ENCODE peak calls at places on chromosomes 4 and X, in nine cellular contexts. K, R, E, P, X, B, N, S and V are unnamed samples.

GRCh38 chrX:34503119-34503518 is 154.0 kb downstream of the TMEM47 start:
- DNase-seq in K (no peak), R (no peak), E (no peak), P (no peak), X (no peak), B (no peak), N (no peak), S (no peak), V (no peak)

GRCh38 chr4:189001971-189002450 is 862.8 kb downstream of the TRIML1 start:
- DNase-seq in K (no peak), R (no peak), E (no peak), P (no peak), X (no peak), B (no peak), N (no peak), S (no peak), V (no peak)

GRCh38 chrX:92247076-92247475 is 467.9 kb downstream of the PCDH11X start:
- DNase-seq in K (no peak), R (no peak), E (no peak), P (no peak), X (no peak), B (no peak), N (no peak), S (no peak), V (no peak)

GRCh38 chr4:7656244-7656800 is 221.6 kb upstream of the PSAPL1 start:
- DNase-seq in K (no peak), R (no peak), E (no peak), P (no peak), X (no peak), B (peak; percentile 54), N (no peak), S (no peak), V (no peak)

GRCh38 chrX:55489315-55490009 is at the start of gene USP51:
- DNase-seq in K (no peak), R (peak; percentile 28), E (peak; percentile 42), P (peak; percentile 34), X (peak; percentile 72), B (peak; percentile 82), N (no peak), S (peak; percentile 82), V (peak; percentile 28)

GRCh38 chr4:26753642-26754041 is 107.0 kb upstream of the STIM2 start:
- DNase-seq in K (no peak), R (no peak), E (no peak), P (no peak), X (no peak), B (no peak), N (no peak), S (no peak), V (peak; percentile 64)

GRCh38 chrX:7514871-7515599 is 327.9 kb upstream of the VCX start:
- DNase-seq in K (no peak), R (no peak), E (no peak), P (no peak), X (no peak), B (no peak), N (no peak), S (no peak), V (no peak)

GRCh38 chrX:21590012-21590776 is 67.9 kb downstream of the KLHL34 start:
- DNase-seq in K (no peak), R (no peak), E (no peak), P (no peak), X (no peak), B (no peak), N (no peak), S (no peak), V (no peak)

GRCh38 chr4:186137193-186137792 is 32.8 kb downstream of the FAM149A start:
- DNase-seq in K (no peak), R (peak; percentile 18), E (no peak), P (no peak), X (no peak), B (no peak), N (peak; percentile 12), S (no peak), V (no peak)

GRCh38 chrX:123504630-123505270 is 228.1 kb downstream of the THOC2 start:
- DNase-seq in K (no peak), R (no peak), E (no peak), P (no peak), X (no peak), B (no peak), N (no peak), S (no peak), V (no peak)

GRCh38 chrX:139826065-139827044 is 106.5 kb downstream of the ATP11C start:
- DNase-seq in K (no peak), R (no peak), E (no peak), P (no peak), X (no peak), B (no peak), N (no peak), S (no peak), V (peak; percentile 4)

GRCh38 chr4:53003959-53004358 is 141.8 kb downstream of the RASL11B start:
- DNase-seq in K (no peak), R (no peak), E (no peak), P (no peak), X (no peak), B (no peak), N (no peak), S (no peak), V (no peak)

GRCh38 chrX:102723456-102723855 is 2.9 kb downstream of the GPRASP3 start:
- DNase-seq in K (no peak), R (no peak), E (no peak), P (no peak), X (no peak), B (no peak), N (no peak), S (no peak), V (no peak)

GRCh38 chr4:156575430-156576073 is 396.0 kb downstream of the PDGFC start:
- DNase-seq in K (no peak), R (no peak), E (no peak), P (no peak), X (no peak), B (peak; percentile 17), N (no peak), S (no peak), V (no peak)

GRCh38 chr4:62814510-62815047 is 1594.7 kb downstream of the TECRL start:
- DNase-seq in K (no peak), R (no peak), E (no peak), P (no peak), X (no peak), B (no peak), N (no peak), S (no peak), V (no peak)

GRCh38 chrX:140091276-140091886 is 126.1 kb upstream of the CXorf66 start:
- DNase-seq in K (no peak), R (peak; percentile 26), E (peak; percentile 36), P (peak; percentile 8), X (no peak), B (peak; percentile 81), N (no peak), S (peak; percentile 60), V (peak; percentile 3)

GRCh38 chr4:186400676-186401075 is 134.7 kb downstream of the F11 start:
- DNase-seq in K (no peak), R (no peak), E (no peak), P (peak; percentile 12), X (no peak), B (no peak), N (no peak), S (no peak), V (no peak)

GRCh38 chr4:8688041-8688907 is 95.7 kb downstream of the CPZ start:
- DNase-seq in K (no peak), R (peak; percentile 74), E (no peak), P (peak; percentile 13), X (no peak), B (peak; percentile 65), N (peak; percentile 19), S (peak; percentile 48), V (no peak)

GRCh38 chrX:29143356-29143755 is 556.1 kb downstream of the IL1RAPL1 start:
- DNase-seq in K (no peak), R (no peak), E (no peak), P (no peak), X (no peak), B (no peak), N (no peak), S (no peak), V (no peak)

GRCh38 chrX:48465336-48465933 is 4.6 kb downstream of the SLC38A5 start:
- DNase-seq in K (no peak), R (no peak), E (no peak), P (no peak), X (no peak), B (peak; percentile 6), N (no peak), S (no peak), V (no peak)

GRCh38 chrX:13069771-13070410 is 25.5 kb upstream of the FAM9C start:
- DNase-seq in K (no peak), R (no peak), E (no peak), P (no peak), X (no peak), B (no peak), N (no peak), S (no peak), V (no peak)

GRCh38 chr4:123127218-123127617 is 204.8 kb upstream of the NUDT6 start:
- DNase-seq in K (no peak), R (no peak), E (no peak), P (no peak), X (no peak), B (no peak), N (no peak), S (no peak), V (no peak)

GRCh38 chrX:16061296-16061695 is 62.1 kb upstream of the GRPR start:
- DNase-seq in K (no peak), R (no peak), E (no peak), P (no peak), X (no peak), B (no peak), N (no peak), S (no peak), V (no peak)

GRCh38 chrX:16060252-16060651 is 63.1 kb upstream of the GRPR start:
- DNase-seq in K (no peak), R (no peak), E (no peak), P (no peak), X (no peak), B (no peak), N (no peak), S (no peak), V (no peak)
- H3K27me3 ChIP-seq in K (no peaks in the 10 kb centered on the region), R (no peaks in the 10 kb centered on the region), E (no peaks in the 10 kb centered on the region), P (no peaks in the 10 kb centered on the region), X (no peaks in the 10 kb centered on the region), B (no peaks in the 10 kb centered on the region), N (no peaks in the 10 kb centered on the region), S (no peaks in the 10 kb centered on the region), V (no peaks in the 10 kb centered on the region)

GRCh38 chrX:134460005-134460860 is at the start of gene HPRT1:
- DNase-seq in K (peak; percentile 56), R (peak; percentile 79), E (peak; percentile 87), P (peak; percentile 87), X (peak; percentile 83), B (peak; percentile 96), N (peak; percentile 38), S (peak; percentile 87), V (peak; percentile 81)
- TF ChIP-seq POLR2AphosphoS5 in K (no peak), R (peak; percentile 70), E (peak; percentile 61), P (peak; percentile 46), X (no peak), B (peak; percentile 74), N (peak; percentile 61), S (no peak), V (no peak)

GRCh38 chr4:74934822-74935326 is 2.0 kb downstream of the PARM1 start:
- DNase-seq in K (no peak), R (no peak), E (no peak), P (no peak), X (no peak), B (no peak), N (no peak), S (no peak), V (no peak)
- H3K27me3 ChIP-seq in K (peaks cover 45% of the 10 kb centered on the region), R (peaks cover 3% of the 10 kb centered on the region), E (no peaks in the 10 kb centered on the region), P (peaks cover 5% of the 10 kb centered on the region), X (peaks cover 8% of the 10 kb centered on the region), B (peaks cover 39% of the 10 kb centered on the region), N (no peaks in the 10 kb centered on the region), S (no peaks in the 10 kb centered on the region), V (no peaks in the 10 kb centered on the region)

GRCh38 chrX:155216179-155216939 is at the start of gene VBP1:
- DNase-seq in K (peak; percentile 88), R (peak; percentile 88), E (peak; percentile 90), P (peak; percentile 90), X (peak; percentile 94), B (peak; percentile 96), N (peak; percentile 88), S (peak; percentile 97), V (peak; percentile 92)
- TF ChIP-seq POLR2AphosphoS5 in K (peak; percentile 49), R (peak; percentile 55), E (peak; percentile 50), P (no peak), X (no peak), B (peak; percentile 65), N (peak; percentile 24), S (peak; percentile 45), V (peak; percentile 68)